ENCODE peak calls at places on chromosomes 6 and 20, in four cellular contexts. H is HL-60, T is K562, E is GM12878. P is an unnamed sample.

GRCh38 chr6:45710304-45710821 is 305.3 kb downstream of the CLIC5 start:
- DNase-seq in H (peak; percentile 60), T (no peak), E (peak; percentile 62), P (no peak)

GRCh38 chr6:35769211-35769610 is 7.2 kb upstream of the CLPSL2 start:
- DNase-seq in H (no peak), T (no peak), E (no peak), P (no peak)

GRCh38 chr6:135145509-135145865 is 35.6 kb upstream of the MYB start:
- DNase-seq in H (no peak), T (no peak), E (no peak), P (no peak)

GRCh38 chr20:8464368-8464767 is 332.3 kb downstream of the PLCB1 start:
- DNase-seq in H (no peak), T (no peak), E (no peak), P (no peak)

GRCh38 chr6:128605961-128606360 is 85.6 kb upstream of the PTPRK start:
- DNase-seq in H (no peak), T (no peak), E (no peak), P (no peak)

GRCh38 chr20:33298391-33298790 is 15.4 kb downstream of the BPIFB1 start:
- DNase-seq in H (no peak), T (no peak), E (no peak), P (no peak)

GRCh38 chr20:63074182-63074581 is 67.4 kb upstream of the BHLHE23 start:
- DNase-seq in H (no peak), T (no peak), E (no peak), P (no peak)

GRCh38 chr6:107079429-107079828 is 35.9 kb downstream of the BEND3 start:
- DNase-seq in H (no peak), T (no peak), E (no peak), P (no peak)

GRCh38 chr6:79833806-79834205 is 113.5 kb downstream of the ELOVL4 start:
- DNase-seq in H (no peak), T (no peak), E (no peak), P (no peak)

GRCh38 chr6:134295953-134296553 is 21.9 kb downstream of the SGK1 start:
- DNase-seq in H (peak; percentile 87), T (peak; percentile 80), E (no peak), P (no peak)

GRCh38 chr20:45918182-45918737 is 6.3 kb upstream of the PLTP start:
- DNase-seq in H (no peak), T (no peak), E (no peak), P (no peak)

GRCh38 chr20:45933231-45934045 is 1.0 kb upstream of the PCIF1 start:
- DNase-seq in H (peak; percentile 87), T (peak; percentile 66), E (peak; percentile 38), P (peak; percentile 59)

GRCh38 chr6:11067348-11067747 is 23.2 kb upstream of the ELOVL2 start:
- DNase-seq in H (no peak), T (no peak), E (no peak), P (no peak)

DNA sequence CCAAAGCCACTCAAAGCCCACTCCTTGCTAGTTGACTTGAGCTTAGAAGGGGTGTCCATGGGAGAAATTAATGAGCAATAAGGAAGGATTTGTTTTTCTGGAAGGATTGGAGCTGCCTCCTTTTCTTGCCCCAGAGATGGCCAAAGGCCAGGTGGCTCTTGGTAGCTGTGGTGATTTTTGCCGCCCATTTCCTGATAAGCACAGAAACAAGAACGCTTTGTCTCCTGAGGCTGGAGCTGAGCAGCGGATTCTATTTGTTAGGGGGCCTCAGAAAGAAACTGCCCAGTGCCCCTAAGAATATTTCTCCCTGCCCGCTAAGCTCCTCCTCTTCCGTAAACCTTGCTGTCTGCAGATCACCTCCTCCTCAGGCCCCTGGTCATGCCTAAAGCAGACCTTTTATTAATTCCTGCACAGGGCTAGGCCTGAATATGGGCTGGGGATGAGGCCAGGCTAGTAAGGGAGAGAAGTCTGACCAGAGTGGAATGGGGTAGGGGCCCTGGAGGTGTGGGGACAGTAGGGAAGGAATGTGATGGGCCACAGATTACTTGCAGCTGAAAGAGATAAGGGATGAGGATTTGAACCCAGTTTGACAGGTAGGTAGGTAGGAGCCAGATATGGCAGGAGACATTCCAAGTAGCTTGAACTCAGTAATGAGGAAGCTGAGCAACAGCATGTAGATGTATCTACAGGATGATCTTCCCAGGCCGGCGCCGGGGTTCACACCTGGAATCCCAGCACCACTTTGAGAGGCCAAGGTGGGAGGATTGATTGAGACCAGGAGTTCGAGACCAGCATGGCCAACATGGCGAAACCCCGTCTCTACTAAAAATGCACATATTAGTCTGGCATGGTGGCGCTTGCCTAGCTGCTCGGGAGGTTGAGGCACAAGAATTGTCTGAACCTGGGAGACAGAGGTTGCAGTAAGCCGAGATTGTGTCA is 71.2 kb upstream of the NAA20 start:
- DNase-seq in H (no peak), T (no peak), E (no peak), P (no peak)
- TF ChIP-seq SPI1 in H (no peak), T (no peak), E (no peak), P (no peak)

GRCh38 chr20:57934913-57935312 is 225.1 kb upstream of the PMEPA1 start:
- DNase-seq in H (no peak), T (no peak), E (no peak), P (no peak)

GRCh38 chr20:57927376-57927775 is 217.6 kb upstream of the PMEPA1 start:
- DNase-seq in H (no peak), T (no peak), E (no peak), P (no peak)

GRCh38 chr20:57928181-57928967 is 218.6 kb upstream of the PMEPA1 start:
- DNase-seq in H (no peak), T (no peak), E (no peak), P (no peak)

GRCh38 chr20:57932227-57932864 is 222.5 kb upstream of the PMEPA1 start:
- DNase-seq in H (no peak), T (no peak), E (no peak), P (no peak)

DNA sequence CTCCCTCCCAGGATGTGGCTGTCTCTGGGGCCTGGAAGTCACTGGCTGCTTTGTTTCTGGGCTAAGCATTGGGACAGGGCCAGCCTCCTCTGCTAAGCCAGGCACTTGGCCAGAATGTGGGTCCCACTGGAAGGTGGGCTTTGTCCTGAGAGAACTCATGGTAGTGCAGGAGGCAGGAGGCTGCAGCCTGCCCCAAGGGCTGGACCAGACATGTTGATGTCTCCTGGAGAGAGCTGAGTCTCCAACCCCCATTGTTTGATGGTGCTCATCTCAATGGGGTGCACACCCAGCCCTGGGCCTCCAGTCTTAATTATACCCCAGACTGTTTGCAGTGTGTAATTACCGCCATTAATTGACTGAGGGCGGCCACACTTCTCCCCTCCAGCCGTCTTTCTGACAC is 220.5 kb upstream of the PMEPA1 start:
- DNase-seq in H (no peak), T (no peak), E (no peak), P (no peak)
- TF ChIP-seq SPI1 in H (no peak), T (no peak), E (no peak), P (no peak)

GRCh38 chr20:57936636-57937310 is 227.0 kb upstream of the PMEPA1 start:
- DNase-seq in H (no peak), T (no peak), E (no peak), P (no peak)

GRCh38 chr20:57939499-57939898 is 229.7 kb upstream of the PMEPA1 start:
- DNase-seq in H (no peak), T (no peak), E (no peak), P (no peak)

GRCh38 chr20:57938158-57939108 is 228.6 kb upstream of the PMEPA1 start:
- DNase-seq in H (no peak), T (no peak), E (no peak), P (no peak)

GRCh38 chr20:57934007-57934805 is 224.4 kb upstream of the PMEPA1 start:
- DNase-seq in H (no peak), T (no peak), E (no peak), P (no peak)
- TF ChIP-seq SPI1 in H (no peak), T (no peak), E (no peak), P (no peak)

GRCh38 chr6:113644861-113645575 is 212.1 kb upstream of the MARCKS start:
- DNase-seq in H (no peak), T (no peak), E (peak; percentile 87), P (no peak)

GRCh38 chr6:113642390-113642713 is 214.8 kb upstream of the MARCKS start:
- DNase-seq in H (no peak), T (no peak), E (no peak), P (no peak)

GRCh38 chr6:113640046-113640445 is 217.1 kb upstream of the MARCKS start:
- DNase-seq in H (no peak), T (no peak), E (no peak), P (no peak)

GRCh38 chr6:113645576-113645970 is 211.6 kb upstream of the MARCKS start:
- DNase-seq in H (no peak), T (no peak), E (no peak), P (no peak)

GRCh38 chr6:113642714-113643442 is 214.3 kb upstream of the MARCKS start:
- DNase-seq in H (no peak), T (peak; percentile 14), E (no peak), P (no peak)
- TF ChIP-seq SPI1 in H (no peak), T (no peak), E (no peak), P (no peak)

DNA sequence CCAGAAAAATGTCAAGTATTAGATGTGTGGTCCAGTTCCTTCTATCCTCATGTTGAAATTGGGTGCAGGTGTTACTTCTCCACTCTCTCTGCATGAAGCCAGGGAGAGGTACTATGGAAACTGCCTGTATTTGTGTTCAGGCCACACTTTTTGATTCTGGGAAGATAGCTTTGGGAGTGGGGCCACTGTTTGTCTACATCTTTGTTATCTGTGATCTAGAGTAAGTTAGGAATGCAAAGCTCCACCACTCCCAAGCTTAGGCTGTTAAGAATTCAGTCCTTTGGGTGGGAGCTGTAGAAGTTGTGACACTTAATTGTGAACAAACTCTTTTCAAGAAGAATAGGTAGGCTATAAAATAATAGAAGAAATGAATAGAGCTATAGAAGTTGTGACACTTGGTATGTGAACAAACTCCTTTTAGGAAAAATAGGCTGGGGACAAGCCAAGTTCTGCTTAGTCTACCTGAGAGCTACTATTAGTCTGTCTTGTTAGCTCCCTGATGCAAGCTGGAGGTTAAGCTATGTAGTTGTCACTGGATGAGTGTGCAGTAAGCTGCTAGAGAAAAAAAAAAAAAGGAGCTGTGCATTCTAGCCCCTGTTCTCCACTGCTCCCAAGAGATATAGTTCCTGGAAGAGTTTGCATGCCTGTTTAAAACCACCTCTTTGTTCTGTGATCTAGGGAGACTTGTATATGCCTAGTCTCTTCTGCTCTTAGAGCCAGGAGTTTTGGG is 7.1 kb upstream of the GFRAL start:
- DNase-seq in H (no peak), T (no peak), E (no peak), P (no peak)
- TF ChIP-seq SPI1 in H (no peak), T (no peak), E (no peak), P (no peak)

GRCh38 chr6:116571683-116572000 is 338 bp downstream of the RWDD1 start:
- DNase-seq in H (no peak), T (no peak), E (no peak), P (no peak)
- TF ChIP-seq SPI1 in H (no peak), T (no peak), E (no peak), P (no peak)

GRCh38 chr20:52191436-52192295 is at the start of gene ZFP64:
- DNase-seq in H (peak; percentile 77), T (peak; percentile 73), E (no peak), P (peak; percentile 75)
- TF ChIP-seq SPI1 in H (peak; percentile 64), T (peak; percentile 80), E (peak; percentile 54), P (peak; percentile 57)